ENCODE peak calls at places on chromosomes 7 and 10, in five cellular contexts. One of them, this sample, is unnamed.

GRCh38 chr10:130745251-130745650 is 566.3 kb downstream of the TCERG1L start:
- DNase-seq in astrocyte of the spinal cord: no peak
- DNase-seq in fibroblast of lung: no peak
- DNase-seq in AML-193: no peak
- DNase-seq in GM10248: no peak
- DNase-seq in this sample: no peak

GRCh38 chr10:44909910-44910309 is 1.2 kb upstream of the TMEM72 start:
- DNase-seq in astrocyte of the spinal cord: no peak
- DNase-seq in GM10248: no peak
- DNase-seq in AML-193: no peak
- DNase-seq in fibroblast of lung: no peak
- DNase-seq in this sample: no peak

GRCh38 chr7:151637781-151638261 is 118.1 kb upstream of the RHEB start:
- DNase-seq in fibroblast of lung: peak
- DNase-seq in astrocyte of the spinal cord: peak
- DNase-seq in AML-193: no peak
- DNase-seq in GM10248: no peak
- DNase-seq in this sample: no peak

GRCh38 chr10:44463511-44464121 is 78.7 kb upstream of the CXCL12 start:
- DNase-seq in fibroblast of lung: peak
- DNase-seq in AML-193: no peak
- DNase-seq in GM10248: no peak
- DNase-seq in astrocyte of the spinal cord: no peak
- DNase-seq in this sample: no peak

GRCh38 chr10:35136263-35136815 is 9.7 kb downstream of the CREM start:
- DNase-seq in GM10248: peak
- DNase-seq in astrocyte of the spinal cord: no peak
- DNase-seq in fibroblast of lung: no peak
- DNase-seq in AML-193: no peak
- DNase-seq in this sample: no peak

GRCh38 chr10:29595636-29596225 is 39.0 kb downstream of the SVIL start:
- DNase-seq in AML-193: no peak
- DNase-seq in fibroblast of lung: peak
- DNase-seq in GM10248: no peak
- DNase-seq in astrocyte of the spinal cord: no peak
- DNase-seq in this sample: peak

GRCh38 chr7:90821961-90822620 is 226.0 kb downstream of the CDK14 start:
- DNase-seq in GM10248: no peak
- DNase-seq in fibroblast of lung: no peak
- DNase-seq in astrocyte of the spinal cord: no peak
- DNase-seq in AML-193: no peak
- DNase-seq in this sample: no peak

GRCh38 chr7:116356979-116357378 is 142.6 kb upstream of the CAV2 start:
- DNase-seq in GM10248: no peak
- DNase-seq in AML-193: no peak
- DNase-seq in astrocyte of the spinal cord: peak
- DNase-seq in fibroblast of lung: peak
- DNase-seq in this sample: no peak

GRCh38 chr7:118352854-118353453 is 128.4 kb downstream of the ANKRD7 start:
- DNase-seq in AML-193: peak
- DNase-seq in GM10248: no peak
- DNase-seq in fibroblast of lung: peak
- DNase-seq in astrocyte of the spinal cord: peak
- DNase-seq in this sample: peak

GRCh38 chr7:2082357-2083038 is 150.2 kb downstream of the MAD1L1 start:
- DNase-seq in astrocyte of the spinal cord: peak
- DNase-seq in GM10248: no peak
- DNase-seq in fibroblast of lung: peak
- DNase-seq in AML-193: no peak
- DNase-seq in this sample: no peak

GRCh38 chr10:79430946-79431345 is 14.5 kb downstream of the ZCCHC24 start:
- DNase-seq in GM10248: no peak
- DNase-seq in fibroblast of lung: no peak
- DNase-seq in astrocyte of the spinal cord: no peak
- DNase-seq in AML-193: no peak
- DNase-seq in this sample: no peak

GRCh38 chr10:49498465-49498864 is 40.5 kb downstream of the ERCC6 start:
- DNase-seq in GM10248: no peak
- DNase-seq in astrocyte of the spinal cord: no peak
- DNase-seq in fibroblast of lung: no peak
- DNase-seq in AML-193: no peak
- DNase-seq in this sample: no peak

GRCh38 chr7:78489851-78490250 is 691.3 kb downstream of the PHTF2 start:
- DNase-seq in GM10248: no peak
- DNase-seq in AML-193: no peak
- DNase-seq in astrocyte of the spinal cord: no peak
- DNase-seq in fibroblast of lung: peak
- DNase-seq in this sample: no peak

GRCh38 chr7:15561840-15562239 is at the start of gene AGMO:
- DNase-seq in AML-193: no peak
- DNase-seq in fibroblast of lung: no peak
- DNase-seq in GM10248: no peak
- DNase-seq in astrocyte of the spinal cord: peak
- DNase-seq in this sample: peak

GRCh38 chr7:29588900-29589696 is 25.5 kb downstream of the PRR15 start:
- DNase-seq in AML-193: peak
- DNase-seq in astrocyte of the spinal cord: peak
- DNase-seq in GM10248: peak
- DNase-seq in fibroblast of lung: no peak
- DNase-seq in this sample: peak

GRCh38 chr7:134905375-134905774 is 80.9 kb upstream of the AGBL3 start:
- DNase-seq in fibroblast of lung: peak
- DNase-seq in AML-193: no peak
- DNase-seq in astrocyte of the spinal cord: peak
- DNase-seq in GM10248: no peak
- DNase-seq in this sample: no peak

GRCh38 chr7:5692112-5692844 is 89.2 kb downstream of the RNF216 start:
- DNase-seq in astrocyte of the spinal cord: peak
- DNase-seq in fibroblast of lung: peak
- DNase-seq in GM10248: no peak
- DNase-seq in AML-193: no peak
- DNase-seq in this sample: peak

GRCh38 chr7:137981175-137981574 is 20.7 kb downstream of the CREB3L2 start:
- DNase-seq in GM10248: no peak
- DNase-seq in astrocyte of the spinal cord: no peak
- DNase-seq in fibroblast of lung: no peak
- DNase-seq in AML-193: no peak
- DNase-seq in this sample: peak

GRCh38 chr10:70052462-70053211 is at the start of gene MACROH2A2:
- DNase-seq in astrocyte of the spinal cord: peak
- DNase-seq in fibroblast of lung: peak
- DNase-seq in GM10248: no peak
- DNase-seq in AML-193: no peak
- DNase-seq in this sample: peak

GRCh38 chr7:66055321-66055956 is 20.2 kb upstream of the ASL start:
- DNase-seq in fibroblast of lung: peak
- DNase-seq in AML-193: no peak
- DNase-seq in astrocyte of the spinal cord: no peak
- DNase-seq in GM10248: peak
- DNase-seq in this sample: no peak

GRCh38 chr10:109040622-109041021 is 882.7 kb downstream of the XPNPEP1 start:
- DNase-seq in fibroblast of lung: no peak
- DNase-seq in GM10248: no peak
- DNase-seq in astrocyte of the spinal cord: no peak
- DNase-seq in AML-193: no peak
- DNase-seq in this sample: no peak

GRCh38 chr10:62665771-62666170 is 138.7 kb upstream of the ADO start:
- DNase-seq in AML-193: no peak
- DNase-seq in fibroblast of lung: no peak
- DNase-seq in GM10248: no peak
- DNase-seq in astrocyte of the spinal cord: no peak
- DNase-seq in this sample: no peak

GRCh38 chr10:68346774-68347173 is 14.0 kb upstream of the PBLD start:
- DNase-seq in GM10248: no peak
- DNase-seq in AML-193: no peak
- DNase-seq in fibroblast of lung: no peak
- DNase-seq in astrocyte of the spinal cord: no peak
- DNase-seq in this sample: no peak

GRCh38 chr7:44288811-44289340 is 36.5 kb downstream of the CAMK2B start:
- DNase-seq in GM10248: no peak
- DNase-seq in fibroblast of lung: no peak
- DNase-seq in astrocyte of the spinal cord: no peak
- DNase-seq in AML-193: no peak
- DNase-seq in this sample: no peak

GRCh38 chr7:33973235-33974015 is 68.1 kb downstream of the BMPER start:
- DNase-seq in AML-193: no peak
- DNase-seq in fibroblast of lung: no peak
- DNase-seq in astrocyte of the spinal cord: no peak
- DNase-seq in GM10248: no peak
- DNase-seq in this sample: no peak

GRCh38 chr10:44384601-44385422 is at the start of gene CXCL12:
- DNase-seq in AML-193: no peak
- DNase-seq in astrocyte of the spinal cord: peak
- DNase-seq in GM10248: no peak
- DNase-seq in fibroblast of lung: peak
- DNase-seq in this sample: no peak

GRCh38 chr7:33369888-33370287 is 240.5 kb downstream of the BBS9 start:
- DNase-seq in GM10248: no peak
- DNase-seq in fibroblast of lung: no peak
- DNase-seq in astrocyte of the spinal cord: no peak
- DNase-seq in AML-193: no peak
- DNase-seq in this sample: no peak

GRCh38 chr7:117862378-117862777 is 10.9 kb downstream of the CTTNBP2 start:
- DNase-seq in fibroblast of lung: no peak
- DNase-seq in GM10248: no peak
- DNase-seq in astrocyte of the spinal cord: no peak
- DNase-seq in AML-193: no peak
- DNase-seq in this sample: no peak

GRCh38 chr10:43395571-43396060 is 13.4 kb downstream of the HNRNPF start:
- DNase-seq in astrocyte of the spinal cord: peak
- DNase-seq in AML-193: no peak
- DNase-seq in fibroblast of lung: peak
- DNase-seq in GM10248: no peak
- DNase-seq in this sample: no peak

GRCh38 chr7:55362927-55363326 is 2.2 kb upstream of the LANCL2 start:
- DNase-seq in astrocyte of the spinal cord: no peak
- DNase-seq in AML-193: no peak
- DNase-seq in GM10248: no peak
- DNase-seq in fibroblast of lung: no peak
- DNase-seq in this sample: no peak

GRCh38 chr10:3090914-3091313 is 23.6 kb downstream of the PFKP start:
- DNase-seq in fibroblast of lung: peak
- DNase-seq in astrocyte of the spinal cord: peak
- DNase-seq in AML-193: no peak
- DNase-seq in GM10248: no peak
- DNase-seq in this sample: peak